ENCODE peak calls at places on chromosomes 5 and 9, in four cellular contexts. O is A549, G is IMR-90, Z is K562. W is an unnamed sample.

GRCh38 chr5:138024117-138024516 is 8.8 kb downstream of the FAM13B start:
- DNase-seq in O (no peak), G (peak; percentile 19), Z (no peak), W (no peak)

GRCh38 chr5:37735649-37736347 is 104.0 kb downstream of the GDNF start:
- DNase-seq in O (no peak), G (peak; percentile 44), Z (no peak), W (no peak)

GRCh38 chr5:10635257-10635860 is 71.5 kb downstream of the ANKRD33B start:
- DNase-seq in O (no peak), G (peak; percentile 80), Z (no peak), W (no peak)

GRCh38 chr9:70257991-70258691 is 637 bp upstream of the SMC5 start:
- DNase-seq in O (no peak), G (peak; percentile 48), Z (peak; percentile 18), W (peak; percentile 26)

GRCh38 chr5:171415115-171415730 is 4.2 kb upstream of the FGF18 start:
- DNase-seq in O (no peak), G (peak; percentile 63), Z (no peak), W (no peak)

GRCh38 chr5:5886353-5886752 is 463.9 kb downstream of the ICE1 start:
- DNase-seq in O (no peak), G (no peak), Z (no peak), W (no peak)

GRCh38 chr9:130934702-130935659 is 4.1 kb downstream of the FIBCD1 start:
- DNase-seq in O (no peak), G (no peak), Z (peak; percentile 60), W (peak; percentile 70)

GRCh38 chr5:141521244-141521781 is 32.4 kb downstream of the PCDHGC5 start:
- DNase-seq in O (peak; percentile 75), G (peak; percentile 100), Z (no peak), W (peak; percentile 81)

GRCh38 chr5:137072376-137073174 is 426.6 kb downstream of the SPOCK1 start:
- DNase-seq in O (no peak), G (no peak), Z (no peak), W (no peak)

GRCh38 chr9:115300116-115300515 is 182.2 kb upstream of the TNC start:
- DNase-seq in O (no peak), G (no peak), Z (no peak), W (no peak)

GRCh38 chr5:151214614-151215545 is 9.0 kb downstream of the CCDC69 start:
- DNase-seq in O (no peak), G (no peak), Z (no peak), W (peak; percentile 25)

GRCh38 chr5:94181940-94182339 is 436.5 kb downstream of the KIAA0825 start:
- DNase-seq in O (peak; percentile 44), G (peak; percentile 24), Z (no peak), W (peak; percentile 13)

GRCh38 chr5:39283231-39283818 is 64.0 kb upstream of the FYB1 start:
- DNase-seq in O (peak; percentile 83), G (peak; percentile 76), Z (peak; percentile 41), W (peak; percentile 67)

GRCh38 chr5:37501152-37501551 is 122.0 kb downstream of the WDR70 start:
- DNase-seq in O (peak; percentile 7), G (peak; percentile 7), Z (no peak), W (peak; percentile 3)

GRCh38 chr9:94952553-94953373 is 226.3 kb downstream of the AOPEP start:
- DNase-seq in O (no peak), G (no peak), Z (no peak), W (no peak)

GRCh38 chr5:88872971-88873370 is 10.0 kb downstream of the MEF2C start:
- DNase-seq in O (no peak), G (no peak), Z (no peak), W (no peak)

GRCh38 chr5:128121679-128122078 is 38.1 kb downstream of the SLC12A2 start:
- DNase-seq in O (no peak), G (no peak), Z (no peak), W (no peak)

GRCh38 chr5:90153031-90153430 is 256.5 kb downstream of the CETN3 start:
- DNase-seq in O (no peak), G (no peak), Z (no peak), W (no peak)

GRCh38 chr5:155049569-155050383 is 36.2 kb downstream of the KIF4B start:
- DNase-seq in O (peak; percentile 31), G (peak; percentile 4), Z (no peak), W (peak; percentile 4)

GRCh38 chr5:66348387-66349125 is 204.5 kb downstream of the SREK1 start:
- DNase-seq in O (no peak), G (no peak), Z (no peak), W (no peak)

GRCh38 chr9:88985616-88986015 is 5.7 kb upstream of the S1PR3 start:
- DNase-seq in O (no peak), G (no peak), Z (no peak), W (no peak)

GRCh38 chr9:14962193-14962899 is 52.1 kb upstream of the FREM1 start:
- DNase-seq in O (no peak), G (no peak), Z (no peak), W (no peak)

GRCh38 chr9:69898714-69899209 is 78.1 kb downstream of the CFAP95 start:
- DNase-seq in O (peak; percentile 59), G (peak; percentile 92), Z (no peak), W (peak; percentile 64)

GRCh38 chr9:114158482-114159130 is 3.3 kb downstream of the COL27A1 start:
- DNase-seq in O (no peak), G (no peak), Z (no peak), W (no peak)

GRCh38 chr5:56881571-56881970 is 27.8 kb upstream of the SETD9 start:
- DNase-seq in O (no peak), G (no peak), Z (no peak), W (no peak)

GRCh38 chr5:173243808-173244305 is 8.9 kb upstream of the NKX2-5 start:
- DNase-seq in O (peak; percentile 51), G (no peak), Z (no peak), W (no peak)

GRCh38 chr5:110769282-110769681 is 30.5 kb downstream of the SLC25A46 start:
- DNase-seq in O (no peak), G (peak; percentile 83), Z (no peak), W (no peak)

GRCh38 chr5:12636209-12636608 is 732.0 kb upstream of the CTNND2 start:
- DNase-seq in O (no peak), G (no peak), Z (no peak), W (no peak)

GRCh38 chr5:68317641-68318040 is 102.1 kb downstream of the PIK3R1 start:
- DNase-seq in O (no peak), G (no peak), Z (no peak), W (no peak)

GRCh38 chr5:142716963-142717362 is 31.1 kb upstream of the FGF1 start:
- DNase-seq in O (peak; percentile 73), G (peak; percentile 51), Z (no peak), W (peak; percentile 54)

GRCh38 chr5:112977440-112977861 is 853 bp downstream of the DCP2 start:
- DNase-seq in O (no peak), G (no peak), Z (peak; percentile 15), W (no peak)

GRCh38 chr5:20572560-20572959 is 584.6 kb upstream of the CDH18 start:
- DNase-seq in O (peak; percentile 76), G (peak; percentile 15), Z (no peak), W (no peak)

GRCh38 chr5:32225445-32225844 is 51.3 kb upstream of the GOLPH3 start:
- DNase-seq in O (peak; percentile 53), G (peak; percentile 67), Z (no peak), W (peak; percentile 38)

GRCh38 chr9:114093031-114093471 is 6.0 kb downstream of the KIF12 start:
- DNase-seq in O (no peak), G (no peak), Z (no peak), W (no peak)

GRCh38 chr5:131393498-131393968 is 129.7 kb downstream of the CDC42SE2 start:
- DNase-seq in O (no peak), G (no peak), Z (no peak), W (no peak)

GRCh38 chr5:67176931-67177330 is 19.7 kb downstream of the CD180 start:
- DNase-seq in O (no peak), G (no peak), Z (no peak), W (no peak)

GRCh38 chr5:5929231-5929630 is 449.1 kb downstream of the MED10 start:
- DNase-seq in O (no peak), G (no peak), Z (no peak), W (no peak)

GRCh38 chr9:113261917-113262671 is 13.3 kb downstream of the CDC26 start:
- DNase-seq in O (no peak), G (no peak), Z (no peak), W (peak; percentile 35)

DNA sequence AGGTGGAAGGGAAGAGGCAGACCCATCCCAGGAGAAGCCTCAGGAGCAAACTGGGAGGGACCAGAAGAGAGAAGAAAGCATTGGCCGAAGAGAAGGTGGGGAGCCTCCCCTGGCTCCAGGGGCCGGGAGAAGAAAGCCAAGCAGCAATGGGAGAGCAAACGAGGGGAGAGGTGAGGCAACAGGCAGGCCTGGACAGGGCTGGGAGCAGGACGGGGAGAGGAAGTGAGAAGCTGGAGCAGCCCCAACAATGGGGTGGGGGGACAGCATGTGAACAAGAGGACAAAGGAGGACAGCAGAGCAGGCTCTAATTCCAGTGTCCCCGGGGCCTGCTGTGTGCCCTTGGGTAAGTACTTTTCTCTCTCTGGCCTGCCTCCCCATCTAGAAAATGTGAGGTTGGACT is 115.3 kb downstream of the PSD2 start:
- DNase-seq in O (no peak), G (no peak), Z (no peak), W (no peak)
- TF ChIP-seq SMC3 in O (no peak), G (no peak), Z (no peak), W (no peak)

GRCh38 chr5:109324941-109325340 is 84.8 kb downstream of the PJA2 start:
- DNase-seq in O (no peak), G (no peak), Z (no peak), W (no peak)

GRCh38 chr5:109319351-109319750 is 90.4 kb downstream of the PJA2 start:
- DNase-seq in O (no peak), G (no peak), Z (no peak), W (no peak)

GRCh38 chr5:109325456-109325855 is 84.3 kb downstream of the PJA2 start:
- DNase-seq in O (no peak), G (no peak), Z (no peak), W (peak; percentile 12)

GRCh38 chr5:109324351-109324750 is 85.4 kb downstream of the PJA2 start:
- DNase-seq in O (no peak), G (no peak), Z (no peak), W (no peak)

DNA sequence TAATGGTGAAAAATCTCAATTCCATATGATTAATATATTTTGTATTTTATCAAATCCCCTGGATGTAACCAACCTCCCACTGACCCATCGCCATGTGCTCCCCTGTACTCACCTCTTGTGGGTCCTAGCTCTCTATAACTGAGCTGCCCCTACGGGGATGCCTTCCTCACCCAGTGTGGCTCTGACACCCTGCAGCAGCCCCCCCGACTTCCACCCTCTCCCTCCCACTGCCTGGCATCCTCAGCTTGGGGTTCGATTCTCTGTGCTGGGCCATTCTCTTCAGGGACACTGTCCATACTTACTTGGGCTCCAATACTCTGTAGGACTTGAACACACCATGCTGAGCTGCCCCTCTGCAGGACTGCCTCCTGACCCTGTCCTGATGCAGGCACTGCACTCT is 87.1 kb downstream of the PJA2 start:
- DNase-seq in O (no peak), G (no peak), Z (no peak), W (no peak)
- TF ChIP-seq MAFK in O (no peak), G (no peak), Z (no peak), W (no peak)

DNA sequence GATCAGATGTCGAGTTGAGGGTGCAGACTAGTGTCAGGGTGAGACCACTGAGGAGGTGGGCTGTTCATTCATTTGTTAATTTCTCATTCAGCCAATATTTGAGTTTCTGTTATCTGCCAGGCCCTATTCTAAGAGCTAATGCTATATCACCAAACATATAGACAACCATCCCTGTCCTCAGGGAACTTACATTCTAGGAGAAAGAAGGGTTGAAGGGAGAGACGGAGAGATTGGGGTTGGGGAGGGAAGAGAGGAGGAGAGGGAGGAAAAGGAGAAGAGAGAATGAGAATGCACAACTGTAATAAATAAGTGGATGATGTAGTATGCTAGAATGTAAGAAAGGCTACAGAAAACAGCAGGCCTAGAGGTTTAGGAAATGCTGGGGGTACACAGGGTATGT is 129.9 kb upstream of the PITX1 start:
- DNase-seq in O (no peak), G (no peak), Z (no peak), W (no peak)
- TF ChIP-seq SMC3 in O (no peak), G (no peak), Z (no peak), W (no peak)

GRCh38 chr5:16539169-16539666 is 73.6 kb upstream of the ZNF622 start:
- DNase-seq in O (peak; percentile 68), G (peak; percentile 80), Z (no peak), W (peak; percentile 57)
- TF ChIP-seq MAFK in O (no peak), G (no peak), Z (no peak), W (no peak)